ENCODE peak calls at places on chromosomes 16 and 17, in six cellular contexts. One of them, this sample, is unnamed.
A peak's percentile ranks its signal among the peaks of the same experiment; 100 is the strongest.

GRCh38 chr17:56690441-56691291 is 97.2 kb downstream of the NOG start:
- DNase-seq in lung: no peak
- DNase-seq in esophagus squamous epithelium: no peak
- DNase-seq in CD4-positive, alpha-beta memory T cell: no peak
- DNase-seq in EL: no peak
- DNase-seq in stimulated activated CD4-positive, alpha-beta T cell treated with anti-CD3 and anti-CD28 coated beads, Interleukin-2, amount 100 ng/mL, for 4 hours: no peak
- DNase-seq in this sample: no peak

GRCh38 chr16:75750516-75750915 is 24.2 kb upstream of the CPHXL start:
- DNase-seq in EL: no peak
- DNase-seq in stimulated activated CD4-positive, alpha-beta T cell treated with anti-CD3 and anti-CD28 coated beads, Interleukin-2, amount 100 ng/mL, for 4 hours: no peak
- DNase-seq in esophagus squamous epithelium: no peak
- DNase-seq in lung: no peak
- DNase-seq in CD4-positive, alpha-beta memory T cell: no peak
- DNase-seq in this sample: no peak

GRCh38 chr17:50459081-50459676 is 9.5 kb downstream of the CHAD start:
- DNase-seq in lung: peak; percentile 56
- DNase-seq in CD4-positive, alpha-beta memory T cell: no peak
- DNase-seq in stimulated activated CD4-positive, alpha-beta T cell treated with anti-CD3 and anti-CD28 coated beads, Interleukin-2, amount 100 ng/mL, for 4 hours: no peak
- DNase-seq in esophagus squamous epithelium: no peak
- DNase-seq in EL: peak; percentile 55
- DNase-seq in this sample: no peak

GRCh38 chr16:78097522-78097921 is 1.9 kb upstream of the WWOX start:
- DNase-seq in CD4-positive, alpha-beta memory T cell: no peak
- DNase-seq in stimulated activated CD4-positive, alpha-beta T cell treated with anti-CD3 and anti-CD28 coated beads, Interleukin-2, amount 100 ng/mL, for 4 hours: no peak
- DNase-seq in lung: no peak
- DNase-seq in EL: no peak
- DNase-seq in esophagus squamous epithelium: no peak
- DNase-seq in this sample: no peak

GRCh38 chr17:78013683-78014467 is 55.4 kb downstream of the TNRC6C start:
- DNase-seq in CD4-positive, alpha-beta memory T cell: peak; percentile 60
- DNase-seq in stimulated activated CD4-positive, alpha-beta T cell treated with anti-CD3 and anti-CD28 coated beads, Interleukin-2, amount 100 ng/mL, for 4 hours: peak; percentile 39
- DNase-seq in lung: peak; percentile 57
- DNase-seq in esophagus squamous epithelium: no peak
- DNase-seq in EL: peak; percentile 71
- DNase-seq in this sample: peak; percentile 60

GRCh38 chr16:414395-415169 is 10.9 kb upstream of the RAB11FIP3 start:
- DNase-seq in stimulated activated CD4-positive, alpha-beta T cell treated with anti-CD3 and anti-CD28 coated beads, Interleukin-2, amount 100 ng/mL, for 4 hours: no peak
- DNase-seq in CD4-positive, alpha-beta memory T cell: no peak
- DNase-seq in lung: no peak
- DNase-seq in EL: peak; percentile 39
- DNase-seq in esophagus squamous epithelium: no peak
- DNase-seq in this sample: no peak

GRCh38 chr16:54194008-54194731 is 92.4 kb downstream of the IRX3 start:
- DNase-seq in stimulated activated CD4-positive, alpha-beta T cell treated with anti-CD3 and anti-CD28 coated beads, Interleukin-2, amount 100 ng/mL, for 4 hours: no peak
- DNase-seq in esophagus squamous epithelium: no peak
- DNase-seq in CD4-positive, alpha-beta memory T cell: no peak
- DNase-seq in lung: peak; percentile 72
- DNase-seq in EL: peak; percentile 37
- DNase-seq in this sample: no peak

GRCh38 chr17:28849281-28849680 is 5.5 kb upstream of the ERAL1 start:
- DNase-seq in EL: peak; percentile 12
- DNase-seq in lung: no peak
- DNase-seq in esophagus squamous epithelium: no peak
- DNase-seq in CD4-positive, alpha-beta memory T cell: no peak
- DNase-seq in stimulated activated CD4-positive, alpha-beta T cell treated with anti-CD3 and anti-CD28 coated beads, Interleukin-2, amount 100 ng/mL, for 4 hours: no peak
- DNase-seq in this sample: no peak

GRCh38 chr16:78275420-78275819 is 176.0 kb downstream of the WWOX start:
- DNase-seq in EL: no peak
- DNase-seq in lung: no peak
- DNase-seq in stimulated activated CD4-positive, alpha-beta T cell treated with anti-CD3 and anti-CD28 coated beads, Interleukin-2, amount 100 ng/mL, for 4 hours: no peak
- DNase-seq in esophagus squamous epithelium: no peak
- DNase-seq in CD4-positive, alpha-beta memory T cell: no peak
- DNase-seq in this sample: no peak

GRCh38 chr16:89605186-89605970 is 8.1 kb upstream of the DPEP1 start:
- DNase-seq in lung: no peak
- DNase-seq in CD4-positive, alpha-beta memory T cell: no peak
- DNase-seq in esophagus squamous epithelium: no peak
- DNase-seq in EL: no peak
- DNase-seq in stimulated activated CD4-positive, alpha-beta T cell treated with anti-CD3 and anti-CD28 coated beads, Interleukin-2, amount 100 ng/mL, for 4 hours: no peak
- DNase-seq in this sample: no peak

GRCh38 chr17:65697661-65698060 is 136.2 kb upstream of the AXIN2 start:
- DNase-seq in esophagus squamous epithelium: no peak
- DNase-seq in CD4-positive, alpha-beta memory T cell: no peak
- DNase-seq in EL: no peak
- DNase-seq in lung: no peak
- DNase-seq in stimulated activated CD4-positive, alpha-beta T cell treated with anti-CD3 and anti-CD28 coated beads, Interleukin-2, amount 100 ng/mL, for 4 hours: no peak
- DNase-seq in this sample: no peak

GRCh38 chr16:72847187-72848044 is 200.5 kb downstream of the ZFHX3 start:
- DNase-seq in CD4-positive, alpha-beta memory T cell: no peak
- DNase-seq in esophagus squamous epithelium: no peak
- DNase-seq in EL: peak; percentile 33
- DNase-seq in stimulated activated CD4-positive, alpha-beta T cell treated with anti-CD3 and anti-CD28 coated beads, Interleukin-2, amount 100 ng/mL, for 4 hours: no peak
- DNase-seq in lung: no peak
- DNase-seq in this sample: no peak

GRCh38 chr16:21659124-21659523 is 4.6 kb upstream of the OTOA start:
- DNase-seq in EL: no peak
- DNase-seq in esophagus squamous epithelium: no peak
- DNase-seq in lung: no peak
- DNase-seq in CD4-positive, alpha-beta memory T cell: no peak
- DNase-seq in stimulated activated CD4-positive, alpha-beta T cell treated with anti-CD3 and anti-CD28 coated beads, Interleukin-2, amount 100 ng/mL, for 4 hours: no peak
- DNase-seq in this sample: no peak

GRCh38 chr17:45320931-45321461 is 4.2 kb upstream of the MAP3K14 start:
- DNase-seq in EL: peak; percentile 99
- DNase-seq in stimulated activated CD4-positive, alpha-beta T cell treated with anti-CD3 and anti-CD28 coated beads, Interleukin-2, amount 100 ng/mL, for 4 hours: no peak
- DNase-seq in lung: no peak
- DNase-seq in CD4-positive, alpha-beta memory T cell: no peak
- DNase-seq in esophagus squamous epithelium: no peak
- DNase-seq in this sample: peak; percentile 35

GRCh38 chr16:336269-336668 is 16.3 kb downstream of the AXIN1 start:
- DNase-seq in CD4-positive, alpha-beta memory T cell: no peak
- DNase-seq in lung: no peak
- DNase-seq in stimulated activated CD4-positive, alpha-beta T cell treated with anti-CD3 and anti-CD28 coated beads, Interleukin-2, amount 100 ng/mL, for 4 hours: no peak
- DNase-seq in EL: no peak
- DNase-seq in esophagus squamous epithelium: no peak
- DNase-seq in this sample: no peak

GRCh38 chr16:81004646-81005353 is 1.9 kb downstream of the CMC2 start:
- DNase-seq in esophagus squamous epithelium: no peak
- DNase-seq in CD4-positive, alpha-beta memory T cell: peak; percentile 46
- DNase-seq in EL: peak; percentile 69
- DNase-seq in stimulated activated CD4-positive, alpha-beta T cell treated with anti-CD3 and anti-CD28 coated beads, Interleukin-2, amount 100 ng/mL, for 4 hours: peak; percentile 12
- DNase-seq in lung: no peak
- DNase-seq in this sample: no peak

GRCh38 chr16:3716831-3717234 is 491 bp downstream of the TRAP1 start:
- DNase-seq in EL: peak; percentile 38
- DNase-seq in esophagus squamous epithelium: no peak
- DNase-seq in lung: no peak
- DNase-seq in stimulated activated CD4-positive, alpha-beta T cell treated with anti-CD3 and anti-CD28 coated beads, Interleukin-2, amount 100 ng/mL, for 4 hours: peak; percentile 12
- DNase-seq in CD4-positive, alpha-beta memory T cell: no peak
- DNase-seq in this sample: peak; percentile 54

GRCh38 chr16:81492307-81492706 is 47.7 kb downstream of the CMIP start:
- DNase-seq in CD4-positive, alpha-beta memory T cell: no peak
- DNase-seq in EL: no peak
- DNase-seq in esophagus squamous epithelium: no peak
- DNase-seq in lung: no peak
- DNase-seq in stimulated activated CD4-positive, alpha-beta T cell treated with anti-CD3 and anti-CD28 coated beads, Interleukin-2, amount 100 ng/mL, for 4 hours: no peak
- DNase-seq in this sample: no peak

GRCh38 chr17:73304438-73304837 is 7.4 kb downstream of the CDC42EP4 start:
- DNase-seq in lung: no peak
- DNase-seq in esophagus squamous epithelium: no peak
- DNase-seq in EL: no peak
- DNase-seq in stimulated activated CD4-positive, alpha-beta T cell treated with anti-CD3 and anti-CD28 coated beads, Interleukin-2, amount 100 ng/mL, for 4 hours: no peak
- DNase-seq in CD4-positive, alpha-beta memory T cell: no peak
- DNase-seq in this sample: no peak

GRCh38 chr16:77993111-77993571 is 29.2 kb upstream of the CLEC3A start:
- DNase-seq in stimulated activated CD4-positive, alpha-beta T cell treated with anti-CD3 and anti-CD28 coated beads, Interleukin-2, amount 100 ng/mL, for 4 hours: no peak
- DNase-seq in CD4-positive, alpha-beta memory T cell: no peak
- DNase-seq in EL: no peak
- DNase-seq in lung: no peak
- DNase-seq in esophagus squamous epithelium: no peak
- DNase-seq in this sample: no peak

GRCh38 chr17:40023590-40024292 is 8.5 kb downstream of the CSF3 start:
- DNase-seq in esophagus squamous epithelium: no peak
- DNase-seq in EL: peak; percentile 50
- DNase-seq in CD4-positive, alpha-beta memory T cell: no peak
- DNase-seq in stimulated activated CD4-positive, alpha-beta T cell treated with anti-CD3 and anti-CD28 coated beads, Interleukin-2, amount 100 ng/mL, for 4 hours: no peak
- DNase-seq in lung: peak; percentile 81
- DNase-seq in this sample: no peak

GRCh38 chr17:79797492-79798295 is 817 bp upstream of the CBX8 start:
- DNase-seq in esophagus squamous epithelium: no peak
- DNase-seq in stimulated activated CD4-positive, alpha-beta T cell treated with anti-CD3 and anti-CD28 coated beads, Interleukin-2, amount 100 ng/mL, for 4 hours: no peak
- DNase-seq in CD4-positive, alpha-beta memory T cell: no peak
- DNase-seq in EL: no peak
- DNase-seq in lung: no peak
- DNase-seq in this sample: no peak

GRCh38 chr16:3774156-3774767 is 56.9 kb upstream of the TRAP1 start:
- DNase-seq in esophagus squamous epithelium: no peak
- DNase-seq in EL: peak; percentile 33
- DNase-seq in lung: no peak
- DNase-seq in CD4-positive, alpha-beta memory T cell: no peak
- DNase-seq in stimulated activated CD4-positive, alpha-beta T cell treated with anti-CD3 and anti-CD28 coated beads, Interleukin-2, amount 100 ng/mL, for 4 hours: no peak
- DNase-seq in this sample: no peak

GRCh38 chr17:2794116-2794803 is 2.0 kb upstream of the RAP1GAP2 start:
- DNase-seq in stimulated activated CD4-positive, alpha-beta T cell treated with anti-CD3 and anti-CD28 coated beads, Interleukin-2, amount 100 ng/mL, for 4 hours: no peak
- DNase-seq in EL: no peak
- DNase-seq in CD4-positive, alpha-beta memory T cell: peak; percentile 46
- DNase-seq in esophagus squamous epithelium: no peak
- DNase-seq in lung: no peak
- DNase-seq in this sample: no peak

GRCh38 chr16:78684655-78685400 is 585.4 kb downstream of the WWOX start:
- DNase-seq in EL: no peak
- DNase-seq in stimulated activated CD4-positive, alpha-beta T cell treated with anti-CD3 and anti-CD28 coated beads, Interleukin-2, amount 100 ng/mL, for 4 hours: no peak
- DNase-seq in lung: no peak
- DNase-seq in esophagus squamous epithelium: no peak
- DNase-seq in CD4-positive, alpha-beta memory T cell: no peak
- DNase-seq in this sample: no peak

GRCh38 chr17:14310101-14310500 is 9.2 kb downstream of the HS3ST3B1 start:
- DNase-seq in stimulated activated CD4-positive, alpha-beta T cell treated with anti-CD3 and anti-CD28 coated beads, Interleukin-2, amount 100 ng/mL, for 4 hours: no peak
- DNase-seq in esophagus squamous epithelium: no peak
- DNase-seq in EL: no peak
- DNase-seq in lung: no peak
- DNase-seq in CD4-positive, alpha-beta memory T cell: no peak
- DNase-seq in this sample: no peak

GRCh38 chr17:64128787-64129514 is 993 bp downstream of the ERN1 start:
- DNase-seq in stimulated activated CD4-positive, alpha-beta T cell treated with anti-CD3 and anti-CD28 coated beads, Interleukin-2, amount 100 ng/mL, for 4 hours: no peak
- DNase-seq in esophagus squamous epithelium: no peak
- DNase-seq in CD4-positive, alpha-beta memory T cell: no peak
- DNase-seq in EL: peak; percentile 59
- DNase-seq in lung: no peak
- DNase-seq in this sample: no peak

GRCh38 chr16:15743657-15744056 is 93.6 kb downstream of the NDE1 start:
- DNase-seq in lung: no peak
- DNase-seq in EL: no peak
- DNase-seq in stimulated activated CD4-positive, alpha-beta T cell treated with anti-CD3 and anti-CD28 coated beads, Interleukin-2, amount 100 ng/mL, for 4 hours: no peak
- DNase-seq in esophagus squamous epithelium: no peak
- DNase-seq in CD4-positive, alpha-beta memory T cell: no peak
- DNase-seq in this sample: no peak